ENCODE peak calls at places on chromosomes 3 and 15, in eight cellular contexts. One of them, this sample, is unnamed. For H3K27me3, the result is how much of the 10 kb centered on the place peaks cover.

GRCh38 chr15:100335335-100335999 is 6.3 kb downstream of the ADAMTS17 start:
- DNase-seq in SK-N-SH: peak
- DNase-seq in GM12878: no peak
- DNase-seq in HL-60: no peak
- DNase-seq in HCT116: no peak
- DNase-seq in suprapubic skin: no peak
- DNase-seq in stomach: no peak
- DNase-seq in GM23338: no peak
- DNase-seq in this sample: no peak

GRCh38 chr3:49611291-49611690 is 57.0 kb downstream of the BSN start:
- DNase-seq in GM12878: no peak
- DNase-seq in stomach: no peak
- DNase-seq in GM23338: no peak
- DNase-seq in SK-N-SH: no peak
- DNase-seq in HL-60: no peak
- DNase-seq in suprapubic skin: peak
- DNase-seq in HCT116: no peak
- DNase-seq in this sample: no peak

GRCh38 chr15:91936182-91936775 is 82.8 kb downstream of the SLCO3A1 start:
- DNase-seq in stomach: no peak
- DNase-seq in GM23338: no peak
- DNase-seq in GM12878: no peak
- DNase-seq in SK-N-SH: no peak
- DNase-seq in HL-60: no peak
- DNase-seq in suprapubic skin: no peak
- DNase-seq in HCT116: no peak
- DNase-seq in this sample: no peak

GRCh38 chr15:33234019-33234418 is 39.5 kb upstream of the FMN1 start:
- DNase-seq in GM12878: no peak
- DNase-seq in SK-N-SH: peak
- DNase-seq in GM23338: peak
- DNase-seq in HCT116: peak
- DNase-seq in stomach: no peak
- DNase-seq in suprapubic skin: no peak
- DNase-seq in HL-60: no peak
- DNase-seq in this sample: no peak

GRCh38 chr3:186722457-186722856 is 5.3 kb downstream of the KNG1 start:
- DNase-seq in stomach: no peak
- DNase-seq in HL-60: no peak
- DNase-seq in suprapubic skin: no peak
- DNase-seq in GM12878: no peak
- DNase-seq in GM23338: peak
- DNase-seq in HCT116: peak
- DNase-seq in SK-N-SH: peak
- DNase-seq in this sample: no peak

GRCh38 chr3:124202754-124203153 is 210.8 kb upstream of the ROPN1 start:
- DNase-seq in stomach: no peak
- DNase-seq in GM12878: no peak
- DNase-seq in suprapubic skin: no peak
- DNase-seq in HL-60: no peak
- DNase-seq in GM23338: no peak
- DNase-seq in SK-N-SH: peak
- DNase-seq in HCT116: no peak
- DNase-seq in this sample: no peak

GRCh38 chr3:143329567-143330164 is 210.1 kb downstream of the CHST2 start:
- DNase-seq in stomach: no peak
- DNase-seq in suprapubic skin: no peak
- DNase-seq in GM12878: no peak
- DNase-seq in HL-60: no peak
- DNase-seq in SK-N-SH: peak
- DNase-seq in HCT116: no peak
- DNase-seq in GM23338: no peak
- DNase-seq in this sample: no peak

GRCh38 chr3:12175137-12175593 is 16.5 kb upstream of the TIMP4 start:
- DNase-seq in SK-N-SH: no peak
- DNase-seq in HL-60: no peak
- DNase-seq in stomach: no peak
- DNase-seq in HCT116: no peak
- DNase-seq in suprapubic skin: no peak
- DNase-seq in GM23338: no peak
- DNase-seq in GM12878: no peak
- DNase-seq in this sample: no peak

GRCh38 chr15:93072440-93073394 is 16.3 kb downstream of the RGMA start:
- DNase-seq in GM23338: peak
- DNase-seq in SK-N-SH: peak
- DNase-seq in HCT116: peak
- DNase-seq in stomach: peak
- DNase-seq in suprapubic skin: peak
- DNase-seq in GM12878: no peak
- DNase-seq in HL-60: no peak
- DNase-seq in this sample: no peak

GRCh38 chr15:80825361-80826030 is 46.3 kb downstream of the CEMIP start:
- DNase-seq in GM12878: no peak
- DNase-seq in HL-60: no peak
- DNase-seq in GM23338: no peak
- DNase-seq in stomach: no peak
- DNase-seq in suprapubic skin: no peak
- DNase-seq in HCT116: no peak
- DNase-seq in SK-N-SH: no peak
- DNase-seq in this sample: no peak

GRCh38 chr3:191353022-191353777 is 22.9 kb upstream of the UTS2B start:
- DNase-seq in HCT116: no peak
- DNase-seq in suprapubic skin: no peak
- DNase-seq in HL-60: no peak
- DNase-seq in GM23338: no peak
- DNase-seq in stomach: no peak
- DNase-seq in GM12878: no peak
- DNase-seq in SK-N-SH: no peak
- DNase-seq in this sample: no peak

GRCh38 chr15:93296786-93297500 is 207.9 kb upstream of the RGMA start:
- DNase-seq in suprapubic skin: no peak
- DNase-seq in SK-N-SH: no peak
- DNase-seq in HCT116: no peak
- DNase-seq in GM23338: no peak
- DNase-seq in stomach: no peak
- DNase-seq in HL-60: no peak
- DNase-seq in GM12878: no peak
- DNase-seq in this sample: no peak

GRCh38 chr3:52534281-52535183 is 875 bp upstream of the NT5DC2 start:
- DNase-seq in stomach: peak
- DNase-seq in suprapubic skin: peak
- DNase-seq in SK-N-SH: peak
- DNase-seq in GM23338: peak
- DNase-seq in HL-60: no peak
- DNase-seq in HCT116: no peak
- DNase-seq in GM12878: no peak
- DNase-seq in this sample: no peak

GRCh38 chr3:149512073-149512782 is 37.7 kb downstream of the TM4SF4 start:
- DNase-seq in stomach: peak
- DNase-seq in SK-N-SH: peak
- DNase-seq in GM12878: no peak
- DNase-seq in GM23338: peak
- DNase-seq in HCT116: peak
- DNase-seq in HL-60: no peak
- DNase-seq in suprapubic skin: peak
- DNase-seq in this sample: no peak

GRCh38 chr3:176870451-176870850 is 326.8 kb downstream of the TBL1XR1 start:
- DNase-seq in HL-60: no peak
- DNase-seq in stomach: no peak
- DNase-seq in suprapubic skin: no peak
- DNase-seq in SK-N-SH: no peak
- DNase-seq in GM12878: no peak
- DNase-seq in GM23338: no peak
- DNase-seq in HCT116: no peak
- DNase-seq in this sample: no peak

GRCh38 chr3:89262561-89262960 is 155.1 kb downstream of the EPHA3 start:
- DNase-seq in GM23338: no peak
- DNase-seq in SK-N-SH: no peak
- DNase-seq in stomach: no peak
- DNase-seq in GM12878: no peak
- DNase-seq in HCT116: no peak
- DNase-seq in suprapubic skin: no peak
- DNase-seq in HL-60: no peak
- DNase-seq in this sample: no peak

GRCh38 chr15:64842986-64843561 is 1.4 kb downstream of the PLEKHO2 start:
- DNase-seq in HCT116: no peak
- DNase-seq in HL-60: peak
- DNase-seq in SK-N-SH: peak
- DNase-seq in stomach: no peak
- DNase-seq in GM12878: no peak
- DNase-seq in GM23338: no peak
- DNase-seq in suprapubic skin: peak
- DNase-seq in this sample: no peak

GRCh38 chr3:14231145-14231990 is 52.8 kb downstream of the LSM3 start:
- DNase-seq in SK-N-SH: no peak
- DNase-seq in suprapubic skin: no peak
- DNase-seq in HCT116: no peak
- DNase-seq in GM23338: no peak
- DNase-seq in stomach: no peak
- DNase-seq in GM12878: no peak
- DNase-seq in HL-60: no peak
- DNase-seq in this sample: no peak

GRCh38 chr15:45521596-45522167 is 873 bp downstream of the SLC30A4 start:
- DNase-seq in GM23338: peak
- DNase-seq in SK-N-SH: no peak
- DNase-seq in stomach: no peak
- DNase-seq in suprapubic skin: no peak
- DNase-seq in HL-60: no peak
- DNase-seq in HCT116: no peak
- DNase-seq in GM12878: no peak
- DNase-seq in this sample: no peak
- TF ChIP-seq POLR2AphosphoS5 in GM23338: no peak
- TF ChIP-seq POLR2AphosphoS5 in SK-N-SH: no peak
- TF ChIP-seq POLR2AphosphoS5 in stomach: no peak
- TF ChIP-seq POLR2AphosphoS5 in suprapubic skin: no peak
- TF ChIP-seq POLR2AphosphoS5 in HL-60: no peak
- TF ChIP-seq POLR2AphosphoS5 in HCT116: no peak
- TF ChIP-seq POLR2AphosphoS5 in GM12878: no peak
- TF ChIP-seq POLR2AphosphoS5 in this sample: no peak

DNA sequence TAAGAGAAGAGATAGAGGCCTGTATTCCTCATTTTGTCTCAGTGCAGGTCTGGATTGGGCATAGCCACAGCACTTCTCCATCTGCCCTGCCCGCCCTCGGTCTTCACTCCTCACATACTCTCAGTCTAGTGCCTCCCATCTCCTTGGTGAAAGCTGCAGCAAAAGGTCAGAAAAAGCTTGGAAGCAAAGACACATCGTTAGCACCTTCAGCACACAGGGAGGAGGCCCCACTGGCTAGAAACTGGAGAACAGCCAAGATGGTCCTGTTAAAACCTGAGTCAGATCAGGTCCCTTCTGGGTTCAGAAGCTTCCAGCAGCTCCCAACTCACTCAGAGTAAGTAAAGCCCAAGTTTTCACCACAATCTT is 1.6 kb upstream of the KLF15 start:
- DNase-seq in GM23338: no peak
- DNase-seq in stomach: no peak
- DNase-seq in HCT116: no peak
- DNase-seq in suprapubic skin: peak
- DNase-seq in GM12878: no peak
- DNase-seq in SK-N-SH: no peak
- DNase-seq in HL-60: no peak
- DNase-seq in this sample: no peak
- H3K27me3 ChIP-seq in GM23338: under half
- H3K27me3 ChIP-seq in stomach: under half
- H3K27me3 ChIP-seq in HCT116: under half
- H3K27me3 ChIP-seq in suprapubic skin: under half
- H3K27me3 ChIP-seq in GM12878: under half
- H3K27me3 ChIP-seq in SK-N-SH: half or more
- H3K27me3 ChIP-seq in HL-60: under half
- H3K27me3 ChIP-seq in this sample: under half

DNA sequence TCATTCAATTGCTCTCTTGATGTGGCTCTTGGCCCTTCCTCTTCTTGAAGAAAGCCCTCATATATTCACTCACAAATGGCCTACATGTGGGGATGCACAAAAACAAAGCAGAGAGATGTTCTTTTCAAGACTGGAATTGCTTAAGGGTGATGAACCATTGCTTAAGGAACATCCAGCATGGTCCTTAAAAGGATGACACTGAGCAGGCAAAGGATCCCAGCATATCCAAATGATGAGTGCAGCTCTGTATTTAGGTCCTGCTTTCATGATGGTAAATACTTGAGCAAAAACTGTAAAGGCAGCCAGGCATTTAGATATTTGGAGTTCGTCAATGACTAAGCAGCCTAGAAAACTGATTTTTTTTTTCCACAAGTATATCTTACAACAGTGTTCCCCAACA is 173.8 kb upstream of the ARRDC4 start:
- DNase-seq in stomach: no peak
- DNase-seq in GM12878: no peak
- DNase-seq in SK-N-SH: no peak
- DNase-seq in HL-60: no peak
- DNase-seq in HCT116: no peak
- DNase-seq in suprapubic skin: no peak
- DNase-seq in GM23338: no peak
- DNase-seq in this sample: no peak
- TF ChIP-seq POLR2AphosphoS5 in stomach: no peak
- TF ChIP-seq POLR2AphosphoS5 in GM12878: no peak
- TF ChIP-seq POLR2AphosphoS5 in SK-N-SH: no peak
- TF ChIP-seq POLR2AphosphoS5 in HL-60: no peak
- TF ChIP-seq POLR2AphosphoS5 in HCT116: no peak
- TF ChIP-seq POLR2AphosphoS5 in suprapubic skin: no peak
- TF ChIP-seq POLR2AphosphoS5 in GM23338: no peak
- TF ChIP-seq POLR2AphosphoS5 in this sample: no peak

GRCh38 chr3:68904578-68904977 is 27.8 kb downstream of the TAFA4 start:
- DNase-seq in HCT116: no peak
- DNase-seq in GM12878: no peak
- DNase-seq in SK-N-SH: no peak
- DNase-seq in suprapubic skin: no peak
- DNase-seq in GM23338: no peak
- DNase-seq in HL-60: no peak
- DNase-seq in stomach: no peak
- DNase-seq in this sample: no peak
- H3K27me3 ChIP-seq in HCT116: half or more
- H3K27me3 ChIP-seq in GM12878: under half
- H3K27me3 ChIP-seq in SK-N-SH: under half
- H3K27me3 ChIP-seq in suprapubic skin: under half
- H3K27me3 ChIP-seq in GM23338: under half
- H3K27me3 ChIP-seq in HL-60: under half
- H3K27me3 ChIP-seq in stomach: under half
- H3K27me3 ChIP-seq in this sample: under half

DNA sequence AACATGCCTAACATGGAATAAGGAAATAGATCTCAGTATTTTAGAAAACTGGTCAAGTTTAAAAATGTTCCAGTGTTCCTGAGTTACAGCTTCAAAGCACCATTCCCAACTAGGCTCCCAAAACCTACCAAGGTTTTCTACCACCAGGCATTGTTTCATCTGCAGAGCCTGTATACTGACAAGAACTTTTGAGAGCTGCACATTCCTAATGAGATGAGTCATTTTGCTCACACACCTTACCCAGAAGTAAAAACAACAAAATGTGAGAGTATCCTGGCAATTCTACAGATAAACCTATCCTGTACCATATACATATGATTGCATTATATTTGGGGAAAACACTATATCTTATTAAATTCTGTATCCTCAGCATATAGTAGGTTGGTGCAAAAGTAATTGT is 90.7 kb downstream of the ATP8B4 start:
- DNase-seq in HCT116: no peak
- DNase-seq in stomach: no peak
- DNase-seq in suprapubic skin: no peak
- DNase-seq in GM12878: no peak
- DNase-seq in GM23338: no peak
- DNase-seq in SK-N-SH: no peak
- DNase-seq in HL-60: no peak
- DNase-seq in this sample: no peak
- TF ChIP-seq POLR2AphosphoS5 in HCT116: no peak
- TF ChIP-seq POLR2AphosphoS5 in stomach: no peak
- TF ChIP-seq POLR2AphosphoS5 in suprapubic skin: no peak
- TF ChIP-seq POLR2AphosphoS5 in GM12878: no peak
- TF ChIP-seq POLR2AphosphoS5 in GM23338: no peak
- TF ChIP-seq POLR2AphosphoS5 in SK-N-SH: no peak
- TF ChIP-seq POLR2AphosphoS5 in HL-60: no peak
- TF ChIP-seq POLR2AphosphoS5 in this sample: no peak